ENCODE peak calls at places on chromosomes 5 and 9, in ten cellular contexts. One of them, this sample, is unnamed. For H3K4me1 and H3K36me3, the result is how much of the 10 kb centered on the place peaks cover.

GRCh38 chr9:30519756-30520155 is 1864.7 kb upstream of the ACO1 start:
- DNase-seq in left ventricle myocardium inferior: no peak
- DNase-seq in aorta: no peak
- DNase-seq in fibroblast of lung: peak
- DNase-seq in OCI-LY7: no peak
- DNase-seq in lower lobe of right lung: no peak
- DNase-seq in CD4-positive, CD25-positive, alpha-beta regulatory T cell: no peak
- DNase-seq in ovary: no peak
- DNase-seq in tibial artery: no peak
- DNase-seq in neuronal stem cell: no peak
- DNase-seq in this sample: no peak

GRCh38 chr9:35923927-35924763 is 14.9 kb downstream of the SPAAR start:
- DNase-seq in left ventricle myocardium inferior: no peak
- DNase-seq in aorta: no peak
- DNase-seq in fibroblast of lung: peak
- DNase-seq in OCI-LY7: no peak
- DNase-seq in lower lobe of right lung: no peak
- DNase-seq in CD4-positive, CD25-positive, alpha-beta regulatory T cell: no peak
- DNase-seq in ovary: peak
- DNase-seq in tibial artery: no peak
- DNase-seq in neuronal stem cell: no peak
- DNase-seq in this sample: no peak

GRCh38 chr5:36054646-36055045 is 12.0 kb downstream of the UGT3A2 start:
- DNase-seq in left ventricle myocardium inferior: no peak
- DNase-seq in aorta: no peak
- DNase-seq in fibroblast of lung: no peak
- DNase-seq in OCI-LY7: no peak
- DNase-seq in lower lobe of right lung: no peak
- DNase-seq in CD4-positive, CD25-positive, alpha-beta regulatory T cell: no peak
- DNase-seq in ovary: no peak
- DNase-seq in tibial artery: no peak
- DNase-seq in neuronal stem cell: no peak
- DNase-seq in this sample: no peak

GRCh38 chr9:18077941-18078678 is 395.8 kb upstream of the ADAMTSL1 start:
- DNase-seq in left ventricle myocardium inferior: no peak
- DNase-seq in aorta: no peak
- DNase-seq in fibroblast of lung: no peak
- DNase-seq in OCI-LY7: no peak
- DNase-seq in lower lobe of right lung: no peak
- DNase-seq in CD4-positive, CD25-positive, alpha-beta regulatory T cell: no peak
- DNase-seq in ovary: no peak
- DNase-seq in tibial artery: no peak
- DNase-seq in neuronal stem cell: no peak
- DNase-seq in this sample: no peak

GRCh38 chr9:123416171-123416570 is 60.2 kb downstream of the CRB2 start:
- DNase-seq in left ventricle myocardium inferior: no peak
- DNase-seq in aorta: peak
- DNase-seq in fibroblast of lung: no peak
- DNase-seq in OCI-LY7: no peak
- DNase-seq in lower lobe of right lung: no peak
- DNase-seq in CD4-positive, CD25-positive, alpha-beta regulatory T cell: no peak
- DNase-seq in ovary: no peak
- DNase-seq in tibial artery: peak
- DNase-seq in neuronal stem cell: no peak
- DNase-seq in this sample: no peak

GRCh38 chr9:125176632-125177031 is 13.0 kb downstream of the PPP6C start:
- DNase-seq in left ventricle myocardium inferior: no peak
- DNase-seq in aorta: no peak
- DNase-seq in fibroblast of lung: no peak
- DNase-seq in OCI-LY7: no peak
- DNase-seq in lower lobe of right lung: no peak
- DNase-seq in CD4-positive, CD25-positive, alpha-beta regulatory T cell: no peak
- DNase-seq in ovary: no peak
- DNase-seq in tibial artery: no peak
- DNase-seq in neuronal stem cell: no peak
- DNase-seq in this sample: no peak

GRCh38 chr9:72363226-72363625 is 1.8 kb downstream of the ZFAND5 start:
- DNase-seq in left ventricle myocardium inferior: no peak
- DNase-seq in aorta: no peak
- DNase-seq in fibroblast of lung: no peak
- DNase-seq in OCI-LY7: no peak
- DNase-seq in lower lobe of right lung: no peak
- DNase-seq in CD4-positive, CD25-positive, alpha-beta regulatory T cell: no peak
- DNase-seq in ovary: no peak
- DNase-seq in tibial artery: no peak
- DNase-seq in neuronal stem cell: no peak
- DNase-seq in this sample: no peak

GRCh38 chr9:137076636-137077009 is 694 bp upstream of the UAP1L1 start:
- DNase-seq in left ventricle myocardium inferior: no peak
- DNase-seq in aorta: peak
- DNase-seq in fibroblast of lung: no peak
- DNase-seq in OCI-LY7: no peak
- DNase-seq in lower lobe of right lung: peak
- DNase-seq in CD4-positive, CD25-positive, alpha-beta regulatory T cell: no peak
- DNase-seq in ovary: no peak
- DNase-seq in tibial artery: no peak
- DNase-seq in neuronal stem cell: no peak
- DNase-seq in this sample: no peak

GRCh38 chr5:126455264-126455663 is 32.1 kb downstream of the GRAMD2B start:
- DNase-seq in left ventricle myocardium inferior: no peak
- DNase-seq in aorta: no peak
- DNase-seq in fibroblast of lung: no peak
- DNase-seq in OCI-LY7: no peak
- DNase-seq in lower lobe of right lung: no peak
- DNase-seq in CD4-positive, CD25-positive, alpha-beta regulatory T cell: no peak
- DNase-seq in ovary: no peak
- DNase-seq in tibial artery: no peak
- DNase-seq in neuronal stem cell: no peak
- DNase-seq in this sample: no peak

GRCh38 chr5:139246394-139246793 is 47.1 kb upstream of the MATR3 start:
- DNase-seq in left ventricle myocardium inferior: no peak
- DNase-seq in aorta: no peak
- DNase-seq in fibroblast of lung: peak
- DNase-seq in OCI-LY7: no peak
- DNase-seq in lower lobe of right lung: peak
- DNase-seq in CD4-positive, CD25-positive, alpha-beta regulatory T cell: no peak
- DNase-seq in ovary: no peak
- DNase-seq in tibial artery: no peak
- DNase-seq in neuronal stem cell: no peak
- DNase-seq in this sample: no peak

GRCh38 chr9:35350827-35351549 is 138.9 kb upstream of the RUSC2 start:
- DNase-seq in left ventricle myocardium inferior: no peak
- DNase-seq in aorta: no peak
- DNase-seq in fibroblast of lung: peak
- DNase-seq in OCI-LY7: no peak
- DNase-seq in lower lobe of right lung: no peak
- DNase-seq in CD4-positive, CD25-positive, alpha-beta regulatory T cell: no peak
- DNase-seq in ovary: no peak
- DNase-seq in tibial artery: no peak
- DNase-seq in neuronal stem cell: no peak
- DNase-seq in this sample: no peak

GRCh38 chr5:61790678-61791077 is 458.6 kb downstream of the ZSWIM6 start:
- DNase-seq in left ventricle myocardium inferior: no peak
- DNase-seq in aorta: no peak
- DNase-seq in fibroblast of lung: no peak
- DNase-seq in OCI-LY7: no peak
- DNase-seq in lower lobe of right lung: no peak
- DNase-seq in CD4-positive, CD25-positive, alpha-beta regulatory T cell: no peak
- DNase-seq in ovary: no peak
- DNase-seq in tibial artery: no peak
- DNase-seq in neuronal stem cell: no peak
- DNase-seq in this sample: no peak

GRCh38 chr5:151739939-151740335 is 18.5 kb downstream of the ATOX1 start:
- DNase-seq in left ventricle myocardium inferior: no peak
- DNase-seq in aorta: no peak
- DNase-seq in fibroblast of lung: peak
- DNase-seq in OCI-LY7: no peak
- DNase-seq in lower lobe of right lung: no peak
- DNase-seq in CD4-positive, CD25-positive, alpha-beta regulatory T cell: no peak
- DNase-seq in ovary: no peak
- DNase-seq in tibial artery: no peak
- DNase-seq in neuronal stem cell: no peak
- DNase-seq in this sample: no peak
- H3K4me3 ChIP-seq in left ventricle myocardium inferior: peak
- H3K4me3 ChIP-seq in aorta: no peak
- H3K4me3 ChIP-seq in fibroblast of lung: no peak
- H3K4me3 ChIP-seq in OCI-LY7: no peak
- H3K4me3 ChIP-seq in lower lobe of right lung: no peak
- H3K4me3 ChIP-seq in CD4-positive, CD25-positive, alpha-beta regulatory T cell: no peak
- H3K4me3 ChIP-seq in ovary: no peak
- H3K4me3 ChIP-seq in tibial artery: peak
- H3K4me3 ChIP-seq in neuronal stem cell: no peak
- H3K4me3 ChIP-seq in this sample: no peak

DNA sequence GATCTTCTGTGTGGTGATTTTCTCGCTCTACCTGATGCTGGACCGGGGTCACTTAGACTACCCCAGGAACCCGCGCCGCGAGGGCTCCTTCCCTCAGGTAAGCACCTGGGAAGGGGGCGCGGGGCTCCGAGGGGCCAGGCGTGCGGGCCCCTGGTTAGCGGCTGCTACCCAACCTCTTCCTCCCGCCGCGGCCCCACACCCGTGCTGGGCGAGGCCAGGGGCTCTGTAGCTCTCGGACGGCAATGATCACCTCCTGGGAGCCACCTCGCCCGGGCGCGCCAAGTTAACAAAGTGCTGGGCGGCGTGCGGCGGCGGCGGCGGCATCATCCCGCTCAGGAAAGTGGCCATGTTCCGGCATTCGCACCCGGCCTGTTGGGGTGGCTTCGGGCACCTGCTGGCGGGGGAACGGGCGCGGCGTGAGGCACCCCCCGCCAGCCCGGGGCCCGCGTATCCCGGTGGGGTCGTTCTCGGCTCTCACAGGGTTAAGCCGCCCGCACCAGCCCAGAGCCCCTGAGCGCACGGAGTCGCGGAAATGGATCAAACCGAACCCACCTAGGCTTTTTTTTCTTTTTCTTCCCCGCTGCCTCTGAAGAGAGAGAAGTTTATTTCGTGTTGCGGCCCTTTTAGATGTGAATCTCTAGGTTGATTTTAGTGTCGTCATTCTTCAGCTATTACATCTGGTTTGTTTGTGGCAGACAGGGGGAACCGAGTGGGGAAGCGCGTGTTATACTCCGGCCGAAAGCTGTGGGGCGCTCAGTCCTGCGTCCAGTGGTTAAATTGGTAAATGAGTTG is 925 bp downstream of the MAN2A1 start:
- DNase-seq in left ventricle myocardium inferior: peak
- DNase-seq in aorta: peak
- DNase-seq in fibroblast of lung: peak
- DNase-seq in OCI-LY7: peak
- DNase-seq in lower lobe of right lung: peak
- DNase-seq in CD4-positive, CD25-positive, alpha-beta regulatory T cell: peak
- DNase-seq in ovary: peak
- DNase-seq in tibial artery: peak
- DNase-seq in neuronal stem cell: peak
- DNase-seq in this sample: peak
- H3K4me1 ChIP-seq in left ventricle myocardium inferior: half or more
- H3K4me1 ChIP-seq in aorta: under half
- H3K4me1 ChIP-seq in fibroblast of lung: under half
- H3K4me1 ChIP-seq in OCI-LY7: under half
- H3K4me1 ChIP-seq in lower lobe of right lung: under half
- H3K4me1 ChIP-seq in CD4-positive, CD25-positive, alpha-beta regulatory T cell: under half
- H3K4me1 ChIP-seq in ovary: under half
- H3K4me1 ChIP-seq in tibial artery: under half
- H3K4me1 ChIP-seq in neuronal stem cell: under half
- H3K4me1 ChIP-seq in this sample: under half

DNA sequence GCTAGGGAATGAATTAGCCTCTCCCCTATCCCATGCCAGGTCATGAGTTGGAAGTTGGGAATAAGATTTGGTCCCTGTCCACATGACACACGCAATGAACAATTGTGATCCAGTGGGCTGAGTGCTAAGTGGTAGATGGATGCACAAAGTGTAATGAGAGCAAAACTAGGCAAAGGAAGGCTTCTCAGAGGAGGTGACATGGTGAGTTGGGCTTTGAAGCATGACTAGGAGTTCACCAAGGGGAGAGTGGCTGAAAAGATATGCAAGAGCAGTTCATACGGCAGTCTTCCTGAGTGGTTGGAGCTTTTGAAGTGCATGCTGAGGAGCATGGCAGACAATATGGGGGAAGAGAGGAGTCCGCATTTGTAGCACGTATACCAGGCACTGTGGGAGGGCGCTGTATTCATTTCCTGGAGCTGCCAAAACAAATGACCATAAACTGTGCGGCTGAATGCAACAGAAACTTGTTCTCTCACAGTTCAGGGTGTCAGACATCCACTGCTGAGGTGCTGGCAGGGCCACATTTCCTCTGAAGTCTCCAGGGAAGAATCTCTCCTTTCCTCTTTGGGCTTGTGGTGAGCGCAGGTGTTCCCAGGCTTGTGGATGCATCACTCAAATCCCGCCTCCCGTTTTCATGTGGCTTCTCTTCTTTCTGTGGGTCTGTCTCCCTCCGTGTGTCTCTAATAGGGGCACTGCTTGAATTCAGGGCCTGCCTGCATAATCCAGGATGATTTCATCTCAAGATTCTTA is 49.5 kb downstream of the NSG2 start:
- DNase-seq in left ventricle myocardium inferior: no peak
- DNase-seq in aorta: no peak
- DNase-seq in fibroblast of lung: no peak
- DNase-seq in OCI-LY7: peak
- DNase-seq in lower lobe of right lung: no peak
- DNase-seq in CD4-positive, CD25-positive, alpha-beta regulatory T cell: no peak
- DNase-seq in ovary: no peak
- DNase-seq in tibial artery: no peak
- DNase-seq in neuronal stem cell: no peak
- DNase-seq in this sample: no peak
- H3K36me3 ChIP-seq in left ventricle myocardium inferior: under half
- H3K36me3 ChIP-seq in aorta: under half
- H3K36me3 ChIP-seq in fibroblast of lung: under half
- H3K36me3 ChIP-seq in OCI-LY7: under half
- H3K36me3 ChIP-seq in lower lobe of right lung: under half
- H3K36me3 ChIP-seq in CD4-positive, CD25-positive, alpha-beta regulatory T cell: under half
- H3K36me3 ChIP-seq in ovary: under half
- H3K36me3 ChIP-seq in tibial artery: under half
- H3K36me3 ChIP-seq in neuronal stem cell: under half
- H3K36me3 ChIP-seq in this sample: under half

DNA sequence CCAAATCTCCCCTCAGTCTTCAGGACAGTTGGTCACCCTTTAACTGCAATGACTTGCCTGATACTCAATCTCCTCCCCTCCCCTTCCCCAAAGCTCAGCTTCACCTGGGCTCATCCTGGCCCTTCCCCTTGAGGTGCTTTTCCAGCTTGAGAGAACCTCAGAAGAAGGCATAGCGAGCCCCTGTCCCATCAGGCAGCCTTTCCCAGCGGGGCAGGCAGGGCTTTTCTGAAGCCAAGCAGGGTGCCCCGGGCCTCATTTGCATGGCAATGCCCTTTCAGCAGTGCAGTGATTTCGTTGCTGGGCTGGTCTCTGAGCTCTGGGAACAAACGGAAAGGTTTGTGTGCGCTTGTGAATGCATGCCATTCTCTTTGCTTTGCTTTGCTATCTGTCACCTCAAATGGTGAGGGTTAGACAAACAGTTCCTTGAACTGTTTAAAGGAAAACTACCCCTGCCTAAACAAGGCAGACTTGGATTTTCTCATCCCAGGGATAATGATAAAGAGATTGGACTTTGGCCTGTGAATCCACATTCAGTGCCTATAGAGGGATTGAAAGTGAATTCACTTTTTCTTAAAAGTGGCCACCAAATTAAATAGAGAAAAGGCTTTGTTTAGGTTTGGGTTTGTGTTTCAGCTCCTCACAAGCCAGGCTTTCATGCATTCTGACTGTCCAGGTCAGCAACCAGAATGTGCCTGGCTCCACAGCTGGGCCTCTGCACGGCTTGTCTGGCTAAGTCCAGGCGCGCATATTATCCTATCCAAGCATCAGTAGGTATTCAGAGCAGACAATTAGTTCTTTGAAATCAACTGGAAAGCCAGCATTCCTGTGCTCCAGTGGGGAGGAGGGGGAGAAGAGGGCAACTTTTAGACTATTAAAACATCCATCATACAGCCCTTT is 165.3 kb downstream of the ZNF608 start:
- DNase-seq in left ventricle myocardium inferior: no peak
- DNase-seq in aorta: no peak
- DNase-seq in fibroblast of lung: no peak
- DNase-seq in OCI-LY7: no peak
- DNase-seq in lower lobe of right lung: no peak
- DNase-seq in CD4-positive, CD25-positive, alpha-beta regulatory T cell: no peak
- DNase-seq in ovary: no peak
- DNase-seq in tibial artery: no peak
- DNase-seq in neuronal stem cell: peak
- DNase-seq in this sample: no peak
- H3K4me3 ChIP-seq in left ventricle myocardium inferior: no peak
- H3K4me3 ChIP-seq in aorta: no peak
- H3K4me3 ChIP-seq in fibroblast of lung: no peak
- H3K4me3 ChIP-seq in OCI-LY7: no peak
- H3K4me3 ChIP-seq in lower lobe of right lung: no peak
- H3K4me3 ChIP-seq in CD4-positive, CD25-positive, alpha-beta regulatory T cell: no peak
- H3K4me3 ChIP-seq in ovary: no peak
- H3K4me3 ChIP-seq in tibial artery: no peak
- H3K4me3 ChIP-seq in neuronal stem cell: no peak
- H3K4me3 ChIP-seq in this sample: no peak

This sample was measured in effector memory CD4-positive, alpha-beta T cell.